ENCODE peak calls at places on chromosome 1, in five cellular contexts. K is stimulated activated CD4-positive, alpha-beta T cell treated with anti-CD3 and anti-CD28 coated beads, Interleukin-1b, Interleukin-23, amount 100 ng/mL, for 24 hours; M is T-helper 1 cell; C is activated naive CD4-positive, alpha-beta T cell; B is NCI-H510A. G is an unnamed sample.

GRCh38 chr1:15326691-15327530 is 79.9 kb downstream of the FHAD1 start:
- DNase-seq in K (no peak), M (no peak), C (no peak), B (peak), G (peak)

GRCh38 chr1:67855944-67856343 is 22.7 kb upstream of the GNG12 start:
- DNase-seq in K (no peak), M (no peak), C (no peak), B (no peak), G (no peak)

GRCh38 chr1:234475166-234475793 is 3.7 kb downstream of the TARBP1 start:
- DNase-seq in K (no peak), M (no peak), C (no peak), B (no peak), G (no peak)

GRCh38 chr1:230752407-230752806 is 5.2 kb downstream of the CAPN9 start:
- DNase-seq in K (no peak), M (no peak), C (no peak), B (peak), G (peak)

GRCh38 chr1:209513226-209513625 is 70.3 kb upstream of the CAMK1G start:
- DNase-seq in K (no peak), M (no peak), C (no peak), B (peak), G (peak)

GRCh38 chr1:39609618-39610331 is 29.7 kb downstream of the HEYL start:
- DNase-seq in K (peak), M (peak), C (peak), B (peak), G (peak)

GRCh38 chr1:16614361-16615252 is 1.2 kb upstream of the NBPF1 start:
- DNase-seq in K (no peak), M (no peak), C (no peak), B (no peak), G (no peak)

GRCh38 chr1:200411406-200412257 is 1.8 kb upstream of the ZNF281 start:
- DNase-seq in K (no peak), M (no peak), C (no peak), B (no peak), G (no peak)

GRCh38 chr1:210223174-210223904 is 9.3 kb upstream of the SERTAD4 start:
- DNase-seq in K (no peak), M (no peak), C (no peak), B (no peak), G (no peak)